ENCODE peak calls at places on chromosomes 1 and 21, in six cellular contexts. S, X, E, M, G and F are unnamed samples.

GRCh38 chr1:89721351-89721750 is 88.4 kb downstream of the LRRC8C start:
- DNase-seq in E (no peak), G (no peak), X (no peak), M (no peak), S (no peak), F (peak; percentile 73)

GRCh38 chr1:84254703-84255238 is 46.7 kb upstream of the SAMD13 start:
- DNase-seq in E (no peak), M (no peak), G (no peak), X (no peak), S (peak; percentile 5), F (no peak)

GRCh38 chr1:32447469-32448185 is 17.2 kb upstream of the ZBTB8B start:
- DNase-seq in E (no peak), G (no peak), S (peak; percentile 94), M (peak; percentile 56), X (no peak), F (peak; percentile 73)

GRCh38 chr21:44460441-44460755 is 5.1 kb downstream of the LRRC3 start:
- DNase-seq in G (no peak), S (no peak), M (no peak), X (no peak), E (no peak), F (no peak)

GRCh38 chr1:180165509-180166435 is 11.1 kb downstream of the QSOX1 start:
- DNase-seq in E (no peak), G (no peak), X (no peak), S (no peak), M (peak; percentile 20), F (peak; percentile 21)

GRCh38 chr1:167663002-167663772 is 33.2 kb downstream of the RCSD1 start:
- DNase-seq in G (peak; percentile 20), S (no peak), M (no peak), X (no peak), E (no peak), F (no peak)

GRCh38 chr1:195428927-195429326 is 1179.3 kb downstream of the KCNT2 start:
- DNase-seq in M (no peak), S (no peak), E (no peak), G (no peak), X (no peak), F (no peak)

GRCh38 chr1:108503062-108503740 is 53.1 kb downstream of the NBPF6 start:
- DNase-seq in E (no peak), G (no peak), M (no peak), X (no peak), S (peak; percentile 12), F (no peak)

GRCh38 chr1:63622847-63623566 is 29.8 kb downstream of the PGM1 start:
- DNase-seq in M (no peak), X (no peak), E (no peak), G (no peak), S (peak; percentile 12), F (no peak)

GRCh38 chr1:241531195-241532172 is 694 bp upstream of the KMO start:
- DNase-seq in X (no peak), E (peak; percentile 17), M (no peak), G (no peak), S (peak; percentile 54), F (peak; percentile 79)

GRCh38 chr21:42113926-42114409 is 42.9 kb downstream of the UMODL1 start:
- DNase-seq in E (no peak), M (peak; percentile 77), X (no peak), S (no peak), G (no peak), F (no peak)

GRCh38 chr1:50279622-50280320 is 143.5 kb downstream of the DMRTA2 start:
- DNase-seq in M (no peak), G (no peak), S (peak; percentile 31), E (no peak), X (no peak), F (peak; percentile 47)

GRCh38 chr1:162697140-162697895 is 65.1 kb downstream of the DDR2 start:
- DNase-seq in X (no peak), G (no peak), S (no peak), E (no peak), M (no peak), F (no peak)

GRCh38 chr1:214551436-214552173 is at the start of gene PTPN14:
- DNase-seq in S (peak; percentile 98), E (peak; percentile 91), G (peak; percentile 93), X (peak; percentile 86), M (peak; percentile 85), F (peak; percentile 98)

GRCh38 chr1:69911301-69911801 is 294.0 kb downstream of the LRRC40 start:
- DNase-seq in E (no peak), M (no peak), G (no peak), X (no peak), S (no peak), F (peak; percentile 6)

GRCh38 chr1:27004471-27005165 is 8.0 kb downstream of the TENT5B start:
- DNase-seq in M (no peak), X (no peak), E (peak; percentile 57), G (peak; percentile 46), S (no peak), F (no peak)

GRCh38 chr21:38775733-38776132 is 30.0 kb upstream of the ETS2 start:
- DNase-seq in S (no peak), E (no peak), M (no peak), X (no peak), G (no peak), F (no peak)

GRCh38 chr1:41695118-41695517 is 210.6 kb upstream of the EDN2 start:
- DNase-seq in S (no peak), X (no peak), M (no peak), G (no peak), E (peak; percentile 74), F (peak; percentile 19)

GRCh38 chr1:52825868-52826267 is 16.7 kb upstream of the ZYG11A start:
- DNase-seq in X (no peak), M (no peak), S (no peak), G (no peak), E (no peak), F (peak; percentile 33)

GRCh38 chr1:100631015-100631521 is 88.5 kb upstream of the VCAM1 start:
- DNase-seq in G (no peak), S (no peak), X (no peak), E (no peak), M (no peak), F (no peak)

GRCh38 chr1:19212167-19212566 is 2.1 kb upstream of the UBR4 start:
- DNase-seq in E (no peak), G (no peak), X (no peak), M (no peak), S (no peak), F (no peak)

DNA sequence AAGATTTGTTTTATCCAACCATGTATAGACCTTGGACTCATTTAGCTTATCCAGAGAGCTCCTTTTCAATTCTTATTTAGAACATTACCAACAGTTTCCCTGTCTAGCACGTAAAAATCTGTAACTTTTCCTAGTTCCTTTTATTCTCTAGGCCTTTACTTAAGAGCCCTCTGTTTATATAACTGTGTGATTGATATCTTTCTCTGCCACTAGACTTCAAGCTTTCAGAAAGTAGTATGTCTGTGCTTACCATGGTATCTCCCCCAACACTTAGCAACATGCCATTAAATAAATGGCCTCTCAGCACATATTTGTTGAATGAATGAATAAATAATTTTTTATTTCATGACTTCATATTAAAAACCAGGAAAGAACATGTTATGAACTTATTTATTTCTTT is 209.4 kb downstream of the PTPRC start:
- DNase-seq in M (no peak), S (no peak), E (no peak), X (no peak), G (no peak), F (no peak)
- H3K27ac ChIP-seq in M (no peak overlapping the region), S (no peak overlapping the region), E (peak overlapping the region; percentile 41), X (no peak overlapping the region), G (no peak overlapping the region), F (peak overlapping the region; percentile 66)

GRCh38 chr1:30752651-30752908 is 5.0 kb downstream of the LAPTM5 start:
- DNase-seq in E (no peak), G (no peak), X (no peak), M (no peak), S (no peak), F (no peak)

GRCh38 chr1:30751830-30752650 is 5.5 kb downstream of the LAPTM5 start:
- DNase-seq in E (no peak), G (no peak), M (no peak), X (no peak), S (no peak), F (no peak)

GRCh38 chr1:30755334-30755733 is 2.2 kb downstream of the LAPTM5 start:
- DNase-seq in X (no peak), M (no peak), G (no peak), E (no peak), S (no peak), F (no peak)

GRCh38 chr1:30754684-30755171 is 2.8 kb downstream of the LAPTM5 start:
- DNase-seq in M (no peak), S (no peak), X (no peak), G (no peak), E (no peak), F (no peak)

GRCh38 chr1:30753660-30754123 is 3.9 kb downstream of the LAPTM5 start:
- DNase-seq in G (no peak), S (no peak), E (no peak), X (no peak), M (no peak), F (no peak)
- H3K4me3 ChIP-seq in G (no peak overlapping the region), S (no peak overlapping the region), E (no peak overlapping the region), X (no peak overlapping the region), M (no peak overlapping the region), F (no peak overlapping the region)

GRCh38 chr1:10643607-10644306 is 152.7 kb downstream of the CASZ1 start:
- DNase-seq in X (no peak), E (no peak), M (no peak), S (no peak), G (no peak), F (no peak)

GRCh38 chr1:10641976-10642375 is 154.5 kb downstream of the CASZ1 start:
- DNase-seq in G (no peak), X (no peak), E (no peak), M (no peak), S (no peak), F (no peak)

GRCh38 chr1:10642403-10643080 is 153.9 kb downstream of the CASZ1 start:
- DNase-seq in M (no peak), X (no peak), E (no peak), S (no peak), G (no peak), F (no peak)

GRCh38 chr1:10646347-10646861 is 150.0 kb downstream of the CASZ1 start:
- DNase-seq in E (peak; percentile 75), S (no peak), G (no peak), X (no peak), M (no peak), F (peak; percentile 80)

GRCh38 chr1:10644307-10645128 is 151.9 kb downstream of the CASZ1 start:
- DNase-seq in E (no peak), M (no peak), X (no peak), S (no peak), G (no peak), F (no peak)
- H3K27ac ChIP-seq in E (no peak overlapping the region), M (no peak overlapping the region), X (no peak overlapping the region), S (no peak overlapping the region), G (no peak overlapping the region), F (no peak overlapping the region)

GRCh38 chr1:156104065-156104810 is 10.3 kb upstream of the LMNA start:
- DNase-seq in E (peak; percentile 81), M (peak; percentile 92), S (no peak), X (peak; percentile 78), G (peak; percentile 83), F (peak; percentile 73)

GRCh38 chr1:156103521-156103947 is 11.0 kb upstream of the LMNA start:
- DNase-seq in S (no peak), G (peak; percentile 64), M (no peak), X (no peak), E (peak; percentile 61), F (peak; percentile 57)

GRCh38 chr1:156104861-156105546 is 9.5 kb upstream of the LMNA start:
- DNase-seq in X (no peak), S (no peak), E (no peak), G (peak; percentile 68), M (no peak), F (no peak)

GRCh38 chr1:156101880-156102279 is 12.6 kb upstream of the LMNA start:
- DNase-seq in M (no peak), S (no peak), G (no peak), X (no peak), E (no peak), F (no peak)

GRCh38 chr1:156102634-156103511 is 11.6 kb upstream of the LMNA start:
- DNase-seq in G (no peak), X (no peak), M (no peak), S (no peak), E (no peak), F (no peak)
- H3K4me3 ChIP-seq in G (no peak overlapping the region), X (no peak overlapping the region), M (peak overlapping the region; percentile 2), S (no peak overlapping the region), E (no peak overlapping the region), F (no peak overlapping the region)